ENCODE peak calls at places on chromosomes 6 and 20, in four cellular contexts. P, D, L and M are unnamed samples.

GRCh38 chr6:51702851-51703250 is 384.6 kb downstream of the PKHD1 start:
- DNase-seq in D (no peak), P (no peak), L (no peak), M (no peak)

GRCh38 chr6:142845624-142846458 is 99.1 kb downstream of the HIVEP2 start:
- DNase-seq in D (no peak), P (no peak), L (peak; percentile 23), M (no peak)

GRCh38 chr6:137033828-137034227 is 10.9 kb downstream of the IL20RA start:
- DNase-seq in D (peak; percentile 76), P (peak; percentile 19), L (no peak), M (peak; percentile 78)

GRCh38 chr6:122657601-122658000 is 47.4 kb downstream of the PKIB start:
- DNase-seq in P (no peak), D (no peak), L (no peak), M (no peak)

GRCh38 chr6:168737481-168737880 is 296.5 kb downstream of the SMOC2 start:
- DNase-seq in D (no peak), P (no peak), L (no peak), M (no peak)

GRCh38 chr6:83985308-83985713 is 48.3 kb upstream of the MRAP2 start:
- DNase-seq in P (no peak), L (peak; percentile 65), D (no peak), M (no peak)

GRCh38 chr6:110529355-110529754 is 52.9 kb upstream of the SLC22A16 start:
- DNase-seq in D (no peak), L (no peak), P (no peak), M (peak; percentile 73)

GRCh38 chr6:127305741-127306140 is 37.7 kb downstream of the ECHDC1 start:
- DNase-seq in P (no peak), L (no peak), D (no peak), M (no peak)

GRCh38 chr6:17600527-17601388 is 656 bp downstream of the FAM8A1 start:
- DNase-seq in L (peak; percentile 75), D (no peak), P (peak; percentile 31), M (no peak)

GRCh38 chr20:63735859-63736718 is at the start of gene LIME1:
- DNase-seq in P (peak; percentile 80), D (no peak), L (no peak), M (no peak)

GRCh38 chr6:32825966-32826365 is 9.2 kb upstream of the HLA-DOB start:
- DNase-seq in L (peak; percentile 32), P (no peak), D (no peak), M (no peak)

GRCh38 chr6:140193269-140193668 is 818.8 kb upstream of the CITED2 start:
- DNase-seq in L (no peak), D (no peak), P (no peak), M (no peak)

GRCh38 chr6:30726506-30727413 is 6.6 kb downstream of the TUBB start:
- DNase-seq in D (no peak), P (no peak), L (no peak), M (no peak)

GRCh38 chr6:114747995-114748625 is 405.3 kb upstream of the HS3ST5 start:
- DNase-seq in L (peak; percentile 28), D (no peak), P (peak; percentile 1), M (peak; percentile 21)
- TF ChIP-seq SPI1 in L (no peak), D (no peak), P (no peak), M (peak; percentile 29)

DNA sequence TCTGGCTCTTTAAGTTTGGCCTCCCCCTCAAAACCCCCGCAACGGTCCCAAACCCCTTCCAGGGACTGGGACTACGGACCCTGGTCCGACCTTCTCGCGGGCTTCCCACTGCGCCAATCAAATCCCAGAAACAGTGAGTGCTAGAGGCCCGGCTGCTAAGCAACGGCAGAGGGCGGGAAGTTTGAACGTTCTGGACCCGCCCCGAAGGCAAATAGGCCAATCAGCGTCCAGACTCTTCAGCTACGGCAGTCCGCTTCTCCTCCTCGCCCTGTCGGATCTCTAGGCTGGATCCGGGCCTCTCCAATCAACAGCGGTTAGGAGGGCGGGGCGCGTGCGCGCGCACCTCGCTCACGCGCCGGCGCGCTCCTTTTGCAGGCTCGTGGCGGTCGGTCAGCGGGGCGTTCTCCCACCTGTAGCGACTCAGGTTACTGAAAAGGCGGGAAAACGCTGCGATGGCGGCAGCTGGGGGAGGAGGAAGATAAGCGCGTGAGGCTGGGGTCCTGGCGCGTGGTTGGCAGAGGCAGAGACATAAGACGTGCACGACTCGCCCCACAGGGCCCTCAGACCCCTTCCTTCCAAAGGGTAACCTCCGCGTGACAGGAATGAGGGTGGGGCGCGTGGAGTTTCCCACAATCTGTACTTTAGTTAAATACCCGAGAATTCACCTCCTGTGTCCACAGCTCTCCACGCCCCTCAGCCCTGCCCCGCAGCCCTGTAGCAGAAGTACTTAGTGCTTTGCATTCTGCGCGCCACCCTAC is at the start of gene MSH5:
- DNase-seq in L (peak; percentile 100), P (peak; percentile 90), D (peak; percentile 98), M (peak; percentile 99)
- TF ChIP-seq POLR2AphosphoS5 in L (no peak), P (peak; percentile 26), D (peak; percentile 43), M (peak; percentile 91)

DNA sequence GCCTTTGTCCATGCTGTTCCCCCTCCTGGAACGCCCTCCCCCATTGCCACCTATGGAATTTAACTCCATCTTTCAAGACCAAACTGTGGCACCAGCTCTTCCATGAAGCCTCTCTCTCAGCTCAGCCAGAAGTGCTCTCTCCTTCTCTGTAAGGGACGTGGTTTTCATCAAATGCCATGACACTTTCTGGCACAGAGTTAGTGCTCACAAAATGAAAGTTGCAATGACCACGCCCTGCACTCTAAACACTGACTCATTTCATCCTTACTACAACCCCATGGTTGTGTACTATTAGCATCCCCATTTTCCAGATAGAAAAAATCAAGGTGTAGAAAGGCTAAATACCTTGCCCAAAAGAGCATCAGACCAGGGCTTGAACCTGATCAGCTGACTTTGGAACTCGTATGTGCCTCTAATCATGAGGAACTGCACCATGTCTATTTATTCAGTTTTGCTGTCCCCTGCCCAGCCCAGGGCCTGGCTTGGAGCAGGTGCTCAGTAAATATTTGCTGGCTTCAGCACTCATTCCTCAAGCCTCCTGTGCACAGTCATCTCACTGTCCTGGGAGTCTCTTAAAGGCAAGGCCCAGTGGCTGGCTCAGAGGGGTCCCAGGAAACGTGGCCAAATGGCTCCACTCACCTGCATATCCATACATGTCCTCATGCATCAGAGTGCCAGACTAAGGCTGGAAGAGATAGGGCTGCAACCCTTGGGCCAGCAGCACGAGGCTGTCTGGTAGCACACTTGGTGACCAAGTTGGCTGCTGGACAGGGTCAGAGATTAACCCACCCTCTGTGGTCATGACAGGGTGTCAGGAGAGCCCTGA is 77.9 kb downstream of the MRPL14 start:
- DNase-seq in D (no peak), P (no peak), L (no peak), M (no peak)
- TF ChIP-seq SPI1 in D (no peak), P (no peak), L (no peak), M (no peak)

GRCh38 chr6:81929828-81930227 is 177.3 kb upstream of the TENT5A start:
- DNase-seq in P (no peak), L (no peak), D (no peak), M (no peak)

GRCh38 chr6:81933089-81933488 is 180.6 kb upstream of the TENT5A start:
- DNase-seq in L (no peak), P (no peak), D (no peak), M (no peak)

GRCh38 chr6:81934936-81935335 is 182.5 kb upstream of the TENT5A start:
- DNase-seq in D (no peak), L (no peak), P (no peak), M (no peak)

GRCh38 chr6:81937296-81937937 is 184.9 kb upstream of the TENT5A start:
- DNase-seq in L (peak; percentile 3), D (no peak), P (no peak), M (no peak)

DNA sequence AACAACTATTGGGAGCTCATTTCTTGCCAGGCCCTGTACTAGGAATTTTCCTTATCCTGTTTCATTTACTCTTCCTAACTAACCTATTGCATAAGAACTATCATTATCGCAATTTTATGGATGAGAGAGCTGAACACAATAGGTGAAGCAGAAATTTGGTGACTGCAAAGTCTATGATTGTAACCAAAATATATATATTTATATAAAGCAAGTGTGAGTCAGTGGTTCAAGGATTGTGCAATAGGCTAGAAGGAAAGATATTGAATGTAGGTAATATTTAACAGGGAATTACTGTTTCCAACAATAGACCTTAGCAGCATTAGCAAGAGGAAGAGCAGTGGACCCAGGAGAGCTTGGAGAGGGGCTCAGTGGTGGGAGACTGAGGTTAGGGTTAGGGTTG is 181.2 kb upstream of the TENT5A start:
- DNase-seq in D (no peak), P (no peak), L (no peak), M (no peak)
- TF ChIP-seq POLR2AphosphoS5 in D (no peak), P (no peak), L (no peak), M (no peak)

DNA sequence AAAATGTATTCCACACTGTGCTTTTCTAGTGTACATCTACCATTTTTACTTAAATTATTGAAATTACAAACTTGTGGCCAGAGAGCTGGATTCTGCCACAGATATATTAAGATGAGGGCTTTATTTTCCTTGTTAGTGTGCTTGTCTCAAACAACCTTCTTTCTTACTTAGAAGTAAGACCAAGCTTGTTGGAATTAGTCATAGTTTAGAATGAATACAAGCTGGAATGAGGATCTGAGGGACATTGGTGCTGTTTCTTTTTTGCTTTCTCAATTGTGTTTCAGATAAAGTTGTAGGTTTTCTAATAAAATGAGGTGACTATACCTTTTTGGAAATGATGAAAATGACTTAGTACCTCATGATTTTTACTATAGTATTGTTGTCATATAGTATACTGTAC is 40.3 kb downstream of the UBR2 start:
- DNase-seq in P (no peak), L (no peak), D (no peak), M (no peak)
- TF ChIP-seq SPI1 in P (no peak), L (no peak), D (no peak), M (no peak)

DNA sequence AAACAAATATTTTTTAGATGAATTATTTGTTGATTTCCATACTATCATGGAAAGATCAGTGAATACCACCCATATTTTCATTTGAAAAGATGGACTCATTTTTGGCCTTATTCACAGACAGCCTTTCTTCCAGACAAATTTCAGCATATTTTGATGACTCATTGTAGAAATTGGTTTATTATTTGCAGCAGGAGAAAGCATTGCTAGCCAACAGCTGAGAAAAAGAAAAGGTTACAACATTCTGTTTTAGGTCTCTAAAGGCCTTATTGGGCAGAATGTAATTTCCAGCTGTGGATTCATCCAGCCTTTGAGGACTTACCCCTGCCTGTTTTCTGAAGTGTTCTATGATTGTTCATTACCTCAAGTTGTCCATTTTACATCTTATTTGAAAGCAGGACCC is 201.9 kb downstream of the PLCB4 start:
- DNase-seq in P (no peak), L (no peak), D (no peak), M (no peak)
- TF ChIP-seq POLR2AphosphoS5 in P (no peak), L (no peak), D (no peak), M (no peak)

GRCh38 chr20:53608456-53609413 is 15.1 kb upstream of the ZNF217 start:
- DNase-seq in L (peak; percentile 94), D (no peak), P (no peak), M (no peak)
- TF ChIP-seq SPI1 in L (peak; percentile 8), D (no peak), P (no peak), M (no peak)

DNA sequence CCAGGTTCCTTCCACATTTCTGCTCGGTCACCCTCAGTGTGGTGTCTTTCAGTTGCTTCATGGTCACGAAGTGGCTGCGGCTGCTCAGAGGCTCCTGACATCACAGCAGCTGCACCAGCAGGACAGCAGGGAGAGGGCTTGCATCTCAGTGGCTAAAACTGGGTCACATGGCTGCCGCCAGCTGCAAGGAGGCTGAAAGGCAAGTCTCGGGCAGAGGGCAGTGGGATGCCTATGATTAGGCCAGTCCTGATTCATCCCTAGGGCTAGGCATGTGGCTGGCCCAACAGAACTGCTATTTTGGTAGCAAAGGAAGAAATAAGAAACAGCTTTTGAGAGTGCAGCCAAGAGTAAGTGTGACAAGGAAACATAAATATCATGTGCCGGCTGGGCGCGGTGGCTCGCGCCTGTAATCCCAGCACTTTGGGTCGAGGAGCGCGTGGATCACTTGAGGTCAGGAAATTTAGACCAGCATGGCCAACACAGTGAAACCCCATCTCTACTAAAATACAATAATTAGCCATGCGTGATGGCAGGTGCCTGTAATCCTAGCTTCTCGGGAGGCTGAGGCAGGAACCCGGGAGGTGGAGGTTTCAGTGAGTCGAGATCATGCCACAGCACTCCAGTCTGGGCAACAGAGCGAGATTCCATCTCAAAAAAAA is 46.6 kb downstream of the RBM38 start:
- DNase-seq in P (no peak), D (no peak), L (no peak), M (no peak)
- TF ChIP-seq POLR2AphosphoS5 in P (no peak), D (no peak), L (no peak), M (no peak)

GRCh38 chr6:138953451-138953850 is 34.6 kb downstream of the REPS1 start:
- DNase-seq in D (no peak), P (no peak), L (no peak), M (no peak)
- TF ChIP-seq SPI1 in D (no peak), P (peak; percentile 12), L (no peak), M (peak; percentile 40)